ENCODE peak calls at places on chromosomes 13 and 19, in five cellular contexts. F, Z, M, K and R are unnamed samples.
A peak's percentile ranks its signal among the peaks of the same experiment; 100 is the strongest.

GRCh38 chr13:61410669-61411297 is 4.9 kb downstream of the PCDH20 start:
- DNase-seq in Z (no peak), K (peak; percentile 8), F (peak; percentile 1), M (peak; percentile 12), R (no peak)

GRCh38 chr19:44644391-44645016 is 794 bp downstream of the PVR start:
- DNase-seq in K (no peak), Z (peak; percentile 57), F (peak; percentile 47), M (peak; percentile 34), R (no peak)

GRCh38 chr13:113672002-113672651 is 5.1 kb downstream of the GRK1 start:
- DNase-seq in Z (peak; percentile 41), F (no peak), K (no peak), M (no peak), R (no peak)

GRCh38 chr19:41868989-41869300 is 8.1 kb upstream of the CD79A start:
- DNase-seq in Z (no peak), F (no peak), K (no peak), M (no peak), R (peak; percentile 53)

GRCh38 chr13:32284927-32285632 is 30.1 kb downstream of the ZAR1L start:
- DNase-seq in F (peak; percentile 90), K (no peak), M (peak; percentile 84), Z (no peak), R (no peak)

GRCh38 chr19:49687150-49687549 is 2.2 kb upstream of the ADM5 start:
- DNase-seq in K (no peak), M (no peak), Z (no peak), F (no peak), R (no peak)

GRCh38 chr13:50161052-50161451 is 145.8 kb downstream of the KCNRG start:
- DNase-seq in Z (no peak), F (peak; percentile 24), M (peak; percentile 73), K (no peak), R (no peak)

GRCh38 chr13:39952244-39953233 is 297.1 kb downstream of the COG6 start:
- DNase-seq in F (peak; percentile 67), K (no peak), M (peak; percentile 63), Z (no peak), R (no peak)